ENCODE peak calls at places on chromosomes 11 and 22, in nine cellular contexts. Q, D, G, P, C, T, F, H and Z are unnamed samples.

GRCh38 chr11:64034411-64034811 is 1.3 kb upstream of the FLRT1 start:
- DNase-seq in G (no peak), Q (no peak), T (no peak), P (no peak), H (no peak), F (no peak), D (no peak), C (no peak), Z (no peak)

GRCh38 chr11:121907379-121907778 is 208.6 kb downstream of the BLID start:
- DNase-seq in H (no peak), C (no peak), T (no peak), F (no peak), D (no peak), P (no peak), G (no peak), Q (no peak), Z (no peak)

GRCh38 chr22:48434156-48434867 is 1393.4 kb downstream of the BRD1 start:
- DNase-seq in F (no peak), C (no peak), Q (no peak), H (no peak), P (peak), D (no peak), G (no peak), T (no peak), Z (no peak)

GRCh38 chr22:17348464-17349103 is 20.7 kb upstream of the CECR2 start:
- DNase-seq in Q (no peak), G (no peak), P (no peak), C (no peak), T (no peak), D (no peak), F (no peak), H (no peak), Z (no peak)

GRCh38 chr11:13101836-13102574 is 92.9 kb downstream of the RASSF10 start:
- DNase-seq in Q (no peak), C (no peak), H (no peak), T (no peak), D (no peak), P (no peak), F (no peak), G (no peak), Z (no peak)

GRCh38 chr11:114135737-114136151 is 76.2 kb downstream of the ZBTB16 start:
- DNase-seq in G (peak), H (no peak), F (no peak), P (no peak), D (no peak), C (no peak), Q (no peak), T (peak), Z (no peak)

GRCh38 chr11:31325162-31325561 is 44.4 kb downstream of the DCDC1 start:
- DNase-seq in C (peak), H (no peak), D (no peak), G (peak), P (no peak), T (no peak), F (no peak), Q (peak), Z (no peak)

GRCh38 chr11:80157447-80157846 is 716.6 kb upstream of the TENM4 start:
- DNase-seq in H (no peak), Q (no peak), D (no peak), C (no peak), P (no peak), G (no peak), F (no peak), T (no peak), Z (no peak)

GRCh38 chr11:1377231-1377780 is 12.4 kb upstream of the BRSK2 start:
- DNase-seq in F (no peak), D (no peak), G (no peak), P (no peak), C (no peak), H (no peak), T (no peak), Q (no peak), Z (no peak)

GRCh38 chr22:27311666-27312566 is 489.6 kb downstream of the MN1 start:
- DNase-seq in G (no peak), Q (no peak), C (peak), F (no peak), T (no peak), P (no peak), H (no peak), D (no peak), Z (no peak)

GRCh38 chr11:134266841-134267251 is 9.3 kb upstream of the GLB1L3 start:
- DNase-seq in P (no peak), Q (peak), C (peak), H (no peak), D (no peak), G (peak), T (no peak), F (no peak), Z (no peak)

GRCh38 chr11:86977441-86978050 is 22.4 kb upstream of the FZD4 start:
- DNase-seq in P (no peak), G (no peak), T (no peak), Q (no peak), F (no peak), D (peak), H (no peak), C (no peak), Z (no peak)

GRCh38 chr11:121082670-121083069 is 18.4 kb upstream of the TECTA start:
- DNase-seq in C (no peak), T (no peak), G (no peak), H (peak), D (no peak), F (no peak), Q (no peak), P (no peak), Z (no peak)